ENCODE peak calls at places on chromosomes 4 and X, in nine cellular contexts. X is CD8-positive, alpha-beta T cell; V is A549; U is psoas muscle; O is GM12865; S is lung; D is kidney epithelial cell; I is stomach; T is epithelial cell of esophagus. M is an unnamed sample.

GRCh38 chrX:49627030-49627777 is 28.4 kb downstream of the GAGE1 start:
- DNase-seq in X (peak; percentile 51), V (peak; percentile 44), U (no peak), O (peak; percentile 4), S (no peak), D (no peak), I (no peak), T (peak; percentile 0), M (no peak)

GRCh38 chr4:141731481-141731880 is 95.1 kb downstream of the IL15 start:
- DNase-seq in X (no peak), V (no peak), U (no peak), O (no peak), S (no peak), D (no peak), I (no peak), T (peak; percentile 56), M (no peak)

GRCh38 chr4:140343303-140343702 is 30.1 kb upstream of the SCOC start:
- DNase-seq in X (no peak), V (peak; percentile 59), U (no peak), O (peak; percentile 6), S (peak; percentile 81), D (peak; percentile 87), I (peak; percentile 91), T (peak; percentile 62), M (peak; percentile 45)

GRCh38 chrX:56429581-56429980 is 133.8 kb upstream of the UBQLN2 start:
- DNase-seq in X (no peak), V (no peak), U (no peak), O (no peak), S (no peak), D (no peak), I (no peak), T (no peak), M (no peak)

GRCh38 chr4:7393491-7394183 is 41.1 kb downstream of the PSAPL1 start:
- DNase-seq in X (peak; percentile 38), V (no peak), U (no peak), O (no peak), S (no peak), D (no peak), I (no peak), T (no peak), M (no peak)

GRCh38 chr4:124804584-124804983 is 92.1 kb upstream of the ANKRD50 start:
- DNase-seq in X (no peak), V (no peak), U (no peak), O (no peak), S (no peak), D (no peak), I (no peak), T (no peak), M (no peak)

GRCh38 chr4:7281316-7282093 is 89.2 kb downstream of the SORCS2 start:
- DNase-seq in X (no peak), V (no peak), U (no peak), O (no peak), S (no peak), D (no peak), I (no peak), T (no peak), M (no peak)

GRCh38 chr4:45662996-45663395 is 460.9 kb downstream of the GABRG1 start:
- DNase-seq in X (no peak), V (no peak), U (peak; percentile 23), O (no peak), S (peak; percentile 72), D (peak; percentile 2), I (peak; percentile 76), T (peak; percentile 37), M (peak; percentile 63)

GRCh38 chr4:70759126-70759525 is 37.4 kb downstream of the RUFY3 start:
- DNase-seq in X (no peak), V (no peak), U (no peak), O (no peak), S (no peak), D (no peak), I (no peak), T (no peak), M (no peak)

GRCh38 chrX:22118161-22118830 is 86.2 kb downstream of the PHEX start:
- DNase-seq in X (no peak), V (no peak), U (no peak), O (no peak), S (no peak), D (no peak), I (no peak), T (peak; percentile 64), M (no peak)

GRCh38 chr4:20319785-20320184 is 68.1 kb downstream of the SLIT2 start:
- DNase-seq in X (no peak), V (no peak), U (no peak), O (no peak), S (no peak), D (no peak), I (no peak), T (no peak), M (no peak)

GRCh38 chr4:1345905-1346780 is 865 bp upstream of the UVSSA start:
- DNase-seq in X (peak; percentile 63), V (peak; percentile 45), U (peak; percentile 75), O (peak; percentile 40), S (peak; percentile 51), D (no peak), I (peak; percentile 42), T (peak; percentile 54), M (peak; percentile 57)

GRCh38 chr4:162836773-162837172 is 329.9 kb downstream of the NAF1 start:
- DNase-seq in X (no peak), V (no peak), U (no peak), O (no peak), S (no peak), D (no peak), I (no peak), T (no peak), M (no peak)

GRCh38 chr4:41360214-41360910 is 103.6 kb downstream of the UCHL1 start:
- DNase-seq in X (no peak), V (peak; percentile 61), U (peak; percentile 93), O (peak; percentile 8), S (peak; percentile 71), D (no peak), I (peak; percentile 76), T (peak; percentile 55), M (peak; percentile 35)

GRCh38 chr4:70855464-70855863 is 15.8 kb upstream of the GRSF1 start:
- DNase-seq in X (no peak), V (no peak), U (no peak), O (no peak), S (no peak), D (no peak), I (no peak), T (no peak), M (peak; percentile 48)

GRCh38 chr4:71132486-71132885 is 139.0 kb downstream of the DCK start:
- DNase-seq in X (no peak), V (no peak), U (no peak), O (no peak), S (no peak), D (no peak), I (no peak), T (peak; percentile 25), M (no peak)

GRCh38 chr4:187070158-187070557 is 346.5 kb upstream of the FAT1 start:
- DNase-seq in X (no peak), V (no peak), U (no peak), O (no peak), S (no peak), D (no peak), I (no peak), T (peak; percentile 53), M (no peak)

GRCh38 chr4:169251291-169252235 is 19.2 kb downstream of the SH3RF1 start:
- DNase-seq in X (no peak), V (peak; percentile 71), U (no peak), O (no peak), S (no peak), D (no peak), I (no peak), T (peak; percentile 65), M (peak; percentile 43)
- H3K4me3 ChIP-seq in X (no peak overlapping the region), V (no peak overlapping the region), U (no peak overlapping the region), O (no peak overlapping the region), S (no peak overlapping the region), D (no peak overlapping the region), I (no peak overlapping the region), T (no peak overlapping the region), M (no peak overlapping the region)

GRCh38 chr4:22635692-22636091 is 57.0 kb upstream of the GBA3 start:
- DNase-seq in X (no peak), V (no peak), U (no peak), O (no peak), S (no peak), D (no peak), I (no peak), T (no peak), M (no peak)
- TF ChIP-seq CTCF in X (no peak), V (no peak), U (no peak), O (peak; percentile 3), S (no peak), D (no peak), I (no peak), T (no peak), M (no peak)

GRCh38 chr4:104425948-104426347 is 68.7 kb downstream of the CXXC4 start:
- DNase-seq in X (no peak), V (no peak), U (no peak), O (peak; percentile 22), S (no peak), D (no peak), I (no peak), T (no peak), M (no peak)

GRCh38 chr4:104425003-104425402 is 69.7 kb downstream of the CXXC4 start:
- DNase-seq in X (no peak), V (no peak), U (no peak), O (no peak), S (no peak), D (no peak), I (no peak), T (no peak), M (no peak)

GRCh38 chr4:104420766-104421165 is 73.9 kb downstream of the CXXC4 start:
- DNase-seq in X (no peak), V (no peak), U (no peak), O (no peak), S (no peak), D (no peak), I (no peak), T (no peak), M (no peak)

GRCh38 chr4:104421576-104421975 is 73.1 kb downstream of the CXXC4 start:
- DNase-seq in X (no peak), V (peak; percentile 2), U (no peak), O (no peak), S (no peak), D (no peak), I (no peak), T (no peak), M (no peak)

GRCh38 chr4:104424368-104424921 is 70.2 kb downstream of the CXXC4 start:
- DNase-seq in X (no peak), V (no peak), U (no peak), O (no peak), S (no peak), D (no peak), I (no peak), T (no peak), M (no peak)
- H3K4me3 ChIP-seq in X (no peak overlapping the region), V (no peak overlapping the region), U (peak overlapping the region; percentile 65), O (no peak overlapping the region), S (no peak overlapping the region), D (peak overlapping the region; percentile 35), I (peak overlapping the region; percentile 36), T (peak overlapping the region; percentile 30), M (peak overlapping the region; percentile 36)

GRCh38 chrX:40411350-40412111 is 169.2 kb upstream of the ATP6AP2 start:
- DNase-seq in X (no peak), V (peak; percentile 4), U (no peak), O (peak; percentile 60), S (no peak), D (no peak), I (no peak), T (no peak), M (no peak)
- TF ChIP-seq CTCF in X (no peak), V (no peak), U (no peak), O (peak; percentile 49), S (no peak), D (no peak), I (no peak), T (no peak), M (no peak)

M was measured in fibroblast of pulmonary artery.